ENCODE peak calls at places on chromosome 16, in six cellular contexts. K, O, E, U, G and Y are unnamed samples.

GRCh38 chr16:8751481-8752311 is 45.7 kb downstream of the TMEM186 start:
- DNase-seq in U (peak; percentile 55), G (peak; percentile 75), E (peak; percentile 37), K (peak; percentile 20), O (peak; percentile 24), Y (no peak)

GRCh38 chr16:49556252-49557069 is 182.9 kb downstream of the C16orf78 start:
- DNase-seq in U (peak; percentile 35), K (no peak), G (peak; percentile 83), O (no peak), E (peak; percentile 66), Y (no peak)

GRCh38 chr16:46743232-46743719 is 4.9 kb downstream of the MYLK3 start:
- DNase-seq in U (no peak), G (peak; percentile 76), O (peak; percentile 50), E (no peak), K (no peak), Y (no peak)

GRCh38 chr16:84246679-84247077 is 6.9 kb upstream of the KCNG4 start:
- DNase-seq in O (no peak), E (no peak), K (no peak), G (no peak), U (no peak), Y (no peak)

GRCh38 chr16:55000595-55000994 is 69.9 kb downstream of the IRX5 start:
- DNase-seq in O (no peak), K (no peak), U (no peak), E (no peak), G (peak; percentile 4), Y (no peak)

GRCh38 chr16:75053791-75054555 is 55.1 kb downstream of the ZNRF1 start:
- DNase-seq in U (no peak), G (no peak), O (peak; percentile 76), E (peak; percentile 52), K (no peak), Y (no peak)

GRCh38 chr16:16004314-16004749 is 54.9 kb downstream of the ABCC1 start:
- DNase-seq in E (peak; percentile 54), G (peak; percentile 88), K (no peak), O (no peak), U (no peak), Y (no peak)

GRCh38 chr16:10514369-10515055 is 65.9 kb downstream of the EMP2 start:
- DNase-seq in U (peak; percentile 40), O (peak; percentile 75), K (no peak), E (peak; percentile 62), G (peak; percentile 86), Y (no peak)

GRCh38 chr16:75267631-75268264 is 16.3 kb upstream of the BCAR1 start:
- DNase-seq in U (peak; percentile 96), O (peak; percentile 82), E (peak; percentile 57), G (peak; percentile 28), K (no peak), Y (no peak)

GRCh38 chr16:28925386-28926228 is 569 bp upstream of the RABEP2 start:
- DNase-seq in U (peak; percentile 67), G (peak; percentile 69), E (peak; percentile 79), K (peak; percentile 57), O (peak; percentile 87), Y (peak; percentile 73)

GRCh38 chr16:52912565-52913173 is 140.0 kb downstream of the CHD9NB start:
- DNase-seq in U (peak; percentile 55), E (peak; percentile 79), K (peak; percentile 22), G (peak; percentile 56), O (no peak), Y (no peak)

GRCh38 chr16:87045462-87046216 is 271.6 kb downstream of the C16orf95 start:
- DNase-seq in E (no peak), U (no peak), G (no peak), K (no peak), O (peak; percentile 44), Y (no peak)

GRCh38 chr16:72997141-72997542 is 50.8 kb downstream of the ZFHX3 start:
- DNase-seq in K (no peak), U (no peak), O (no peak), G (peak; percentile 61), E (no peak), Y (no peak)

GRCh38 chr16:47774661-47775060 is 313.5 kb downstream of the PHKB start:
- DNase-seq in O (no peak), K (no peak), G (peak; percentile 56), E (peak; percentile 4), U (no peak), Y (no peak)

GRCh38 chr16:47244206-47244605 is 100.5 kb upstream of the NETO2 start:
- DNase-seq in K (no peak), E (no peak), U (no peak), O (no peak), G (no peak), Y (no peak)

GRCh38 chr16:12459401-12459791 is 344.3 kb downstream of the CPPED1 start:
- DNase-seq in U (no peak), G (no peak), O (peak; percentile 75), E (no peak), K (no peak), Y (peak; percentile 4)

GRCh38 chr16:31108035-31108793 is at the start of gene BCKDK:
- DNase-seq in O (peak; percentile 88), U (peak; percentile 69), E (peak; percentile 88), K (no peak), G (peak; percentile 61), Y (peak; percentile 59)

GRCh38 chr16:49575352-49576172 is 202.0 kb downstream of the C16orf78 start:
- DNase-seq in K (no peak), O (no peak), G (no peak), U (no peak), E (no peak), Y (peak; percentile 75)

GRCh38 chr16:73616186-73616585 is 568.3 kb upstream of the ZFHX3 start:
- DNase-seq in E (no peak), K (no peak), G (no peak), O (no peak), U (no peak), Y (peak; percentile 13)

GRCh38 chr16:81107506-81107905 is 11.3 kb upstream of the GCSH start:
- DNase-seq in E (no peak), U (no peak), K (no peak), O (no peak), G (no peak), Y (no peak)

GRCh38 chr16:46768809-46769208 is 20.7 kb upstream of the MYLK3 start:
- DNase-seq in K (no peak), U (no peak), E (no peak), G (no peak), O (no peak), Y (no peak)

GRCh38 chr16:86761117-86761971 is 183.0 kb downstream of the FOXL1 start:
- DNase-seq in G (peak; percentile 76), O (no peak), K (peak; percentile 74), E (peak; percentile 69), U (peak; percentile 62), Y (no peak)

GRCh38 chr16:86103320-86103719 is 204.4 kb downstream of the IRF8 start:
- DNase-seq in E (no peak), U (no peak), O (no peak), G (no peak), K (no peak), Y (no peak)

GRCh38 chr16:54846761-54847160 is 83.9 kb upstream of the IRX5 start:
- DNase-seq in O (no peak), E (no peak), U (no peak), G (peak; percentile 4), K (no peak), Y (no peak)

GRCh38 chr16:9328386-9328785 is 236.9 kb downstream of the HAPSTR1 start:
- DNase-seq in K (no peak), O (no peak), U (no peak), E (no peak), G (no peak), Y (no peak)

GRCh38 chr16:28863929-28864886 is 565 bp downstream of the SH2B1 start:
- DNase-seq in G (peak; percentile 59), E (no peak), O (peak; percentile 78), U (no peak), K (no peak), Y (no peak)

GRCh38 chr16:2499454-2499853 is 14.3 kb upstream of the ATP6V0C start:
- DNase-seq in G (no peak), O (no peak), K (no peak), U (no peak), E (no peak), Y (no peak)

GRCh38 chr16:2500634-2500936 is 13.2 kb upstream of the ATP6V0C start:
- DNase-seq in O (no peak), K (no peak), U (no peak), E (no peak), G (no peak), Y (no peak)

GRCh38 chr16:2499890-2500633 is 13.7 kb upstream of the ATP6V0C start:
- DNase-seq in O (no peak), U (no peak), E (no peak), K (no peak), G (no peak), Y (no peak)

GRCh38 chr16:2501938-2502900 is 11.5 kb upstream of the ATP6V0C start:
- DNase-seq in O (no peak), E (no peak), G (no peak), K (no peak), U (no peak), Y (no peak)

GRCh38 chr16:2500937-2501750 is 12.6 kb upstream of the ATP6V0C start:
- DNase-seq in O (peak; percentile 93), K (peak; percentile 35), E (peak; percentile 91), U (peak; percentile 82), G (peak; percentile 88), Y (no peak)
- TF ChIP-seq CTCF in O (peak; percentile 99), K (peak; percentile 97), E (peak; percentile 99), U (peak; percentile 92), G (peak; percentile 96), Y (peak; percentile 98)

DNA sequence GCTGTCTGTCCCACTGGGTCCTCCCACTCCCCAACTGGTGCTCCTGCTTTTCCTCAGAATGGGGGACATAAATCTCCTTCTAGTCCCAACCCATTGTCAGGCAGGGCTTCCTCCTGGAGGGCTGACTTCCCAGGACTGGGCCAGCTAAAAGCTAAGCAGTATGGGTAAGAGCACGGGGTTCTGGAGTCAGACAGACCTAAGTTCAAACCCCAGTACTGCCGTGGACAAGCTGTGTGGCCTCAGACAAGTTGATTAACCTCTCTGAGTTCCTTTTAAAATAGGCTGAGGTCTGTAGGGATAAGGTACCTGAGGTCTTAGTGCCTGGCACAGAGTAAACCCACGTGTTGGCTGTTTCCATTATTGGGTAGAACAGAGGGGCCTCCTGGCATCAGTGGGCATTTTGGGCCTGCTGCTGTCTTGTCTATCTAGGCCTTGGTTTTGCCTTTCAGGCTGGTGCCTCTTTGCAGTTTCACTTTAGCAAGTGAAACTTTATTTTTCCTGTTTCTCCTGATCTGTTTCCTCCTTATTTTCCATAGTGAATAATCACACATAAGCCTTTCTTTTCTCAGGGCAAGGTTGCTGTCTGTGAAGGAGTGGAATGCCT is 114.6 kb downstream of the PRKCB start:
- DNase-seq in E (no peak), O (no peak), U (no peak), G (no peak), K (no peak), Y (no peak)
- H3K4me3 ChIP-seq in E (no peak overlapping the region), O (no peak overlapping the region), U (no peak overlapping the region), G (no peak overlapping the region), K (no peak overlapping the region), Y (no peak overlapping the region)

GRCh38 chr16:56956756-56957155 is 5.0 kb upstream of the CETP start:
- DNase-seq in K (no peak), U (no peak), O (no peak), E (no peak), G (no peak), Y (no peak)
- TF ChIP-seq CTCF in K (peak; percentile 9), U (no peak), O (no peak), E (peak; percentile 24), G (peak; percentile 37), Y (peak; percentile 33)

DNA sequence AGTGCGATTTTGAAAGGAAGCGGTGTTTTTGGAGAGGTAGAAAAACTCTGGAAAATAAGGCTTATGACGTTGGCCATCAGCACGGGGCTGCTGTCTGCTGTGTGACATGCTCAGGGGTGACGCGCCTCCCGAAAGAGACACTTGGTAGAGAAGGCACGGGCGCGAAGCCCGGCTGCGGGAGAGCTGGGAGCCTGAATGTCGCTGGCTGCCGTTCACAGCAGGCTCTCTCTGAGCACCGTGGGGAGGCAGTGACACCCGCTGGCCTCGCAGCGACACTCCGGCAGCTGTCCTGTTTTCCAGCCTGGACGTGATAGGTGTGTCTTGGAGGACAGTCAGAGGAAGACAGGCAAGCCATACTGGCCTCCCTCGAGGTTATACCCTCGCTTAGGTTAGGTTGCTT is 759.1 kb upstream of the RBFOX1 start:
- DNase-seq in O (no peak), E (peak; percentile 35), U (no peak), K (no peak), G (no peak), Y (no peak)
- H3K4me3 ChIP-seq in O (no peak overlapping the region), E (no peak overlapping the region), U (no peak overlapping the region), K (no peak overlapping the region), G (no peak overlapping the region), Y (no peak overlapping the region)